ENCODE peak calls at places on chromosomes 16 and 17, in seven cellular contexts. K, V, Q, J, E, R and A are unnamed samples.

GRCh38 chr16:1871974-1872635 is at the start of gene MEIOB:
- DNase-seq in K (peak), V (no peak), Q (peak), J (peak), E (peak), R (peak), A (no peak)

GRCh38 chr17:19020016-19020415 is 15.5 kb upstream of the FAM83G start:
- DNase-seq in K (no peak), V (no peak), Q (no peak), J (no peak), E (no peak), R (no peak), A (peak)

GRCh38 chr17:16171613-16172012 is 43.7 kb downstream of the NCOR1 start:
- DNase-seq in K (peak), V (no peak), Q (no peak), J (no peak), E (no peak), R (no peak), A (no peak)

GRCh38 chr16:69890114-69890890 is 60.8 kb upstream of the CLEC18A start:
- DNase-seq in K (no peak), V (no peak), Q (peak), J (peak), E (peak), R (no peak), A (no peak)

GRCh38 chr16:67447508-67448076 is 16.7 kb downstream of the HSD11B2 start:
- DNase-seq in K (no peak), V (no peak), Q (peak), J (peak), E (no peak), R (no peak), A (peak)

GRCh38 chr16:57093845-57094564 is 1.6 kb downstream of the CPNE2 start:
- DNase-seq in K (no peak), V (no peak), Q (no peak), J (peak), E (no peak), R (no peak), A (no peak)

GRCh38 chr16:69069504-69069903 is 35.9 kb upstream of the HAS3 start:
- DNase-seq in K (no peak), V (no peak), Q (no peak), J (no peak), E (no peak), R (no peak), A (no peak)

GRCh38 chr16:54287018-54287757 is 601 bp upstream of the IRX3 start:
- DNase-seq in K (no peak), V (no peak), Q (no peak), J (no peak), E (no peak), R (peak), A (no peak)

GRCh38 chr17:6164996-6165395 is 94.8 kb downstream of the WSCD1 start:
- DNase-seq in K (no peak), V (no peak), Q (no peak), J (no peak), E (no peak), R (no peak), A (no peak)

GRCh38 chr16:12064291-12064690 is 87.8 kb downstream of the SNX29 start:
- DNase-seq in K (no peak), V (no peak), Q (no peak), J (no peak), E (no peak), R (no peak), A (no peak)

GRCh38 chr16:3580686-3581085 is 3.5 kb upstream of the NLRC3 start:
- DNase-seq in K (peak), V (no peak), Q (no peak), J (no peak), E (no peak), R (no peak), A (no peak)

GRCh38 chr16:69477546-69477945 is 53.1 kb downstream of the CYB5B start:
- DNase-seq in K (peak), V (no peak), Q (peak), J (no peak), E (no peak), R (no peak), A (no peak)

GRCh38 chr17:64358261-64358788 is 32.3 kb downstream of the PECAM1 start:
- DNase-seq in K (no peak), V (no peak), Q (no peak), J (no peak), E (no peak), R (no peak), A (no peak)

GRCh38 chr17:29129731-29130130 is 50.5 kb downstream of the MYO18A start:
- DNase-seq in K (no peak), V (no peak), Q (no peak), J (no peak), E (no peak), R (peak), A (no peak)

GRCh38 chr16:74564451-74564984 is 42.4 kb downstream of the GLG1 start:
- DNase-seq in K (no peak), V (no peak), Q (no peak), J (no peak), E (no peak), R (no peak), A (no peak)

GRCh38 chr16:12771341-12771798 is 32.3 kb downstream of the CPPED1 start:
- DNase-seq in K (peak), V (no peak), Q (peak), J (no peak), E (no peak), R (no peak), A (no peak)

GRCh38 chr17:82832411-82832810 is 7.4 kb downstream of the ZNF750 start:
- DNase-seq in K (no peak), V (no peak), Q (no peak), J (peak), E (no peak), R (no peak), A (no peak)

GRCh38 chr16:28087675-28088285 is 24.3 kb upstream of the GSG1L start:
- DNase-seq in K (no peak), V (no peak), Q (no peak), J (no peak), E (no peak), R (no peak), A (no peak)

GRCh38 chr17:27633312-27634025 is 2.5 kb downstream of the LGALS9 start:
- DNase-seq in K (no peak), V (no peak), Q (peak), J (no peak), E (peak), R (peak), A (no peak)

GRCh38 chr16:86479419-86479818 is 30.9 kb upstream of the FOXF1 start:
- DNase-seq in K (no peak), V (no peak), Q (no peak), J (peak), E (no peak), R (no peak), A (no peak)

GRCh38 chr17:51739245-51739886 is 419.1 kb downstream of the CA10 start:
- DNase-seq in K (no peak), V (no peak), Q (no peak), J (no peak), E (no peak), R (no peak), A (no peak)

GRCh38 chr17:8611135-8611534 is 19.4 kb downstream of the MYH10 start:
- DNase-seq in K (peak), V (no peak), Q (peak), J (no peak), E (no peak), R (no peak), A (no peak)

GRCh38 chr17:17959520-17960361 is 12.5 kb downstream of the TOM1L2 start:
- DNase-seq in K (no peak), V (no peak), Q (peak), J (no peak), E (no peak), R (no peak), A (peak)

GRCh38 chr17:47299239-47299910 is 24.4 kb upstream of the EFCAB13 start:
- DNase-seq in K (no peak), V (no peak), Q (no peak), J (no peak), E (no peak), R (no peak), A (no peak)

GRCh38 chr16:73047221-73047535 is 750 bp downstream of the ZFHX3 start:
- DNase-seq in K (no peak), V (no peak), Q (peak), J (no peak), E (no peak), R (no peak), A (no peak)

GRCh38 chr17:80413771-80414507 is 1.0 kb upstream of the ENDOV start:
- DNase-seq in K (no peak), V (no peak), Q (no peak), J (no peak), E (no peak), R (no peak), A (no peak)

GRCh38 chr16:50972899-50973298 is 178.2 kb downstream of the SALL1 start:
- DNase-seq in K (no peak), V (no peak), Q (peak), J (no peak), E (no peak), R (no peak), A (no peak)

GRCh38 chr16:31464348-31464769 is 5.1 kb downstream of the ARMC5 start:
- DNase-seq in K (no peak), V (no peak), Q (no peak), J (peak), E (no peak), R (peak), A (no peak)

GRCh38 chr16:14004719-14005315 is 66.3 kb upstream of the MRTFB start:
- DNase-seq in K (no peak), V (no peak), Q (no peak), J (no peak), E (no peak), R (no peak), A (no peak)

GRCh38 chr16:77647726-77648125 is 74.6 kb upstream of the NUDT7 start:
- DNase-seq in K (no peak), V (no peak), Q (no peak), J (no peak), E (no peak), R (no peak), A (no peak)

GRCh38 chr16:31707743-31708335 is 165.8 kb upstream of the ZNF267 start:
- DNase-seq in K (no peak), V (no peak), Q (no peak), J (no peak), E (no peak), R (no peak), A (no peak)

GRCh38 chr17:1047177-1047885 is 50.4 kb downstream of the TIMM22 start:
- DNase-seq in K (no peak), V (no peak), Q (peak), J (no peak), E (no peak), R (peak), A (no peak)

GRCh38 chr17:38871247-38871991 is 1.6 kb downstream of the LASP1 start:
- DNase-seq in K (peak), V (peak), Q (peak), J (peak), E (peak), R (peak), A (peak)

GRCh38 chr16:78444-79145 is 570 bp downstream of the MPG start:
- DNase-seq in K (no peak), V (no peak), Q (peak), J (peak), E (no peak), R (no peak), A (peak)
- H3K27ac ChIP-seq in K (peak), V (peak), Q (no peak), J (peak), E (peak), R (peak), A (peak)

GRCh38 chr16:9102379-9102778 is 10.9 kb downstream of the HAPSTR1 start:
- DNase-seq in K (peak), V (no peak), Q (peak), J (no peak), E (no peak), R (no peak), A (no peak)
- H3K4me3 ChIP-seq in K (no peak), V (no peak), Q (no peak), J (no peak), E (no peak), R (no peak), A (no peak)

GRCh38 chr17:35373984-35374765 is 754 bp upstream of the SLFN11 start:
- DNase-seq in K (peak), V (peak), Q (peak), J (peak), E (peak), R (peak), A (peak)

GRCh38 chr17:35374766-35375344 is 1.4 kb upstream of the SLFN11 start:
- DNase-seq in K (no peak), V (no peak), Q (no peak), J (no peak), E (no peak), R (no peak), A (no peak)

GRCh38 chr17:35372846-35373531 is 432 bp downstream of the SLFN11 start:
- DNase-seq in K (no peak), V (no peak), Q (no peak), J (peak), E (no peak), R (peak), A (peak)

GRCh38 chr17:35371934-35372333 is 1.5 kb downstream of the SLFN11 start:
- DNase-seq in K (no peak), V (no peak), Q (no peak), J (no peak), E (no peak), R (no peak), A (no peak)

DNA sequence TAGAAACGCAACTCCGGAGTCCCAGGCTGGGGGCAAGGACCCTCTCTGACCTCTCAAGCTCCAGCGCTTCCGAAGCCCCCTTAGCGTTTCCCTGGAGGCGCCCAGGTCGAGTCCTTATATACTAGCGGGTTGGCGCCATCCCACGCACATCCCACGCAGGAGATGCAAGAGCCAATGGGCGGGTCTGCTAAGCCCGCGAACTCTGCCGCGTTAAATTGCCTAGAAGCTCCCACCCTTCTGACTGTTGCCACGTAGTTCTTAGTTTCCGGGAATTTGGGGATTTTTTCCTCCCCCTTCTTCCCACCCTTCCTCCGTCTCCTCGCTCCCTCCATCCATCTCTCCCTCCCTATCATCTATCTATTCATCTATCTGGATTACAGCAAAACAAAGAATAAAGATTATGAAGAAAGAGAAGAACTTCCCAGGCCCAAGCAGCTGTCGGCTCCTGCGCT is at the start of gene SLFN11:
- DNase-seq in K (peak), V (peak), Q (peak), J (peak), E (peak), R (peak), A (peak)
- H3K27ac ChIP-seq in K (peak), V (peak), Q (no peak), J (peak), E (peak), R (peak), A (peak)

GRCh38 chr16:23505942-23506605 is 4.2 kb downstream of the GGA2 start:
- DNase-seq in K (peak), V (no peak), Q (no peak), J (no peak), E (no peak), R (no peak), A (no peak)

GRCh38 chr16:23502466-23502865 is 7.8 kb downstream of the GGA2 start:
- DNase-seq in K (no peak), V (no peak), Q (no peak), J (no peak), E (no peak), R (no peak), A (no peak)

GRCh38 chr16:23505180-23505665 is 5.1 kb downstream of the GGA2 start:
- DNase-seq in K (no peak), V (no peak), Q (no peak), J (no peak), E (no peak), R (no peak), A (no peak)

GRCh38 chr16:23504453-23505179 is 5.7 kb downstream of the GGA2 start:
- DNase-seq in K (peak), V (peak), Q (peak), J (peak), E (no peak), R (peak), A (peak)

GRCh38 chr16:23504076-23504452 is 6.2 kb downstream of the GGA2 start:
- DNase-seq in K (peak), V (no peak), Q (peak), J (no peak), E (no peak), R (peak), A (no peak)
- H3K4me3 ChIP-seq in K (no peak), V (no peak), Q (no peak), J (no peak), E (no peak), R (no peak), A (no peak)

GRCh38 chr17:50221500-50222480 is 20.4 kb upstream of the COL1A1 start:
- DNase-seq in K (no peak), V (no peak), Q (peak), J (peak), E (no peak), R (peak), A (no peak)
- H3K27ac ChIP-seq in K (peak), V (no peak), Q (no peak), J (peak), E (no peak), R (peak), A (no peak)

DNA sequence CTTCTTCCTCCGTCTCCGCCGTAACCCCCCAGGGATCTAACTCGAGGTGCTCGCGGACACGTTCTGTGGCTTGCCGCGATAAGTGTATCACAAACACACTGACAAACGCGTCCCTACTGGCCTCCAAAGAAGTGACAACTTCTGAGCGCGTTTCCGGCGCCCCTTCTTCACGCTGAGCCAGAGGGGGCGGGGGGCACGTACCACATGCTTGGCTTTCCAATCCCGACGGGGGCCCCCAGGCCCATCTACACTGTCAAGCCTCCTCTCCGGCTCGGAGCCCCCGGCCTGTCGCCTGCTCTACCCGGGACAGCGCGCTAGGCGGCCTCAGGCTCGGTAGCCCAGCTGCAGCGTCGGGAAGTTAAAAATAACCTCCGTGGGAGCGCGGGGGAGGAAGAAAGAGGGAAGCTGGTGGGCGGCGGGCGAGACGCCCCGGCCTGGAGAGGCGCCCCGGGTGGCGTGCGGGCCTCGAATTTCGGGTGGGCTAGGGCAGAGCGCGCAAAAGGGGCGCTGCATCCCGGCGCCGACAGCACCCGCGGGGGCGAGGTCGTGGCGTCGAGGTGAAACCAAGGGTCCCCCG is 676 bp upstream of the SPHK1 start:
- DNase-seq in K (peak), V (peak), Q (peak), J (peak), E (no peak), R (peak), A (peak)
- H3K4me3 ChIP-seq in K (peak), V (peak), Q (peak), J (peak), E (peak), R (peak), A (peak)